ENCODE peak calls at places on chromosomes 5 and 9, in ten cellular contexts. Y, H, B, Q, R, S, A, N, U and W are unnamed samples.

GRCh38 chr5:176392526-176392925 is 4.0 kb downstream of the HIGD2A start:
- DNase-seq in Y (no peak), H (no peak), B (no peak), Q (no peak), R (no peak), S (no peak), A (no peak), N (no peak), U (no peak), W (no peak)

GRCh38 chr5:98349251-98349989 is 424.0 kb upstream of the RGMB start:
- DNase-seq in Y (peak; percentile 4), H (no peak), B (no peak), Q (peak; percentile 60), R (no peak), S (no peak), A (peak; percentile 13), N (peak; percentile 82), U (no peak), W (no peak)

GRCh38 chr5:14071433-14071832 is 71.7 kb upstream of the TRIO start:
- DNase-seq in Y (no peak), H (no peak), B (no peak), Q (no peak), R (no peak), S (no peak), A (no peak), N (no peak), U (no peak), W (no peak)

GRCh38 chr9:14021871-14022525 is 291.9 kb downstream of the NFIB start:
- DNase-seq in Y (no peak), H (no peak), B (no peak), Q (peak; percentile 60), R (no peak), S (no peak), A (peak; percentile 5), N (no peak), U (no peak), W (no peak)

GRCh38 chr5:55160493-55161209 is 680 bp downstream of the GPX8 start:
- DNase-seq in Y (no peak), H (no peak), B (no peak), Q (peak; percentile 97), R (no peak), S (no peak), A (peak; percentile 69), N (peak; percentile 95), U (no peak), W (no peak)

GRCh38 chr5:13957032-13957645 is 12.7 kb upstream of the DNAH5 start:
- DNase-seq in Y (peak; percentile 54), H (no peak), B (no peak), Q (peak; percentile 69), R (peak; percentile 53), S (peak; percentile 56), A (peak; percentile 79), N (peak; percentile 75), U (no peak), W (no peak)

GRCh38 chr5:115068239-115069086 is 101.2 kb downstream of the TRIM36 start:
- DNase-seq in Y (peak; percentile 73), H (no peak), B (no peak), Q (peak; percentile 22), R (no peak), S (no peak), A (no peak), N (peak; percentile 70), U (peak; percentile 3), W (no peak)

GRCh38 chr9:121700831-121701419 is 49.5 kb downstream of the DAB2IP start:
- DNase-seq in Y (no peak), H (no peak), B (no peak), Q (no peak), R (no peak), S (no peak), A (no peak), N (no peak), U (no peak), W (peak; percentile 43)

GRCh38 chr9:3343671-3344070 is 182.1 kb downstream of the RFX3 start:
- DNase-seq in Y (peak; percentile 76), H (no peak), B (no peak), Q (no peak), R (no peak), S (no peak), A (no peak), N (peak; percentile 20), U (no peak), W (no peak)

GRCh38 chr5:15598294-15598902 is 98.4 kb downstream of the FBXL7 start:
- DNase-seq in Y (peak; percentile 7), H (no peak), B (no peak), Q (peak; percentile 29), R (peak; percentile 59), S (peak; percentile 14), A (no peak), N (peak; percentile 14), U (no peak), W (no peak)

GRCh38 chr5:178895615-178896571 is at the start of gene ZFP2:
- DNase-seq in Y (peak; percentile 19), H (no peak), B (peak; percentile 43), Q (peak; percentile 36), R (peak; percentile 78), S (peak; percentile 61), A (peak; percentile 31), N (peak; percentile 75), U (peak; percentile 2), W (peak; percentile 82)

GRCh38 chr9:113602126-113603119 is 138.9 kb downstream of the RGS3 start:
- DNase-seq in Y (peak; percentile 54), H (no peak), B (no peak), Q (peak; percentile 73), R (peak; percentile 76), S (no peak), A (no peak), N (peak; percentile 87), U (peak; percentile 41), W (peak; percentile 59)

GRCh38 chr9:1531411-1531903 is 481.3 kb downstream of the DMRT2 start:
- DNase-seq in Y (no peak), H (no peak), B (no peak), Q (no peak), R (no peak), S (no peak), A (no peak), N (no peak), U (no peak), W (no peak)